ENCODE peak calls at places on chromosome 12, in nine cellular contexts. A, Q, O, D, S, K, X, C and Z are unnamed samples.

GRCh38 chr12:60176891-60177290 is 581.1 kb downstream of the SLC16A7 start:
- DNase-seq in A (no peak), Q (no peak), O (no peak), D (no peak), S (no peak), K (no peak), X (no peak), C (no peak), Z (no peak)

GRCh38 chr12:67885370-67886169 is 103.7 kb upstream of the IFNG-AS1 start:
- DNase-seq in A (no peak), Q (no peak), O (peak), D (no peak), S (no peak), K (no peak), X (peak), C (no peak), Z (no peak)

GRCh38 chr12:19036673-19037357 is 92.7 kb upstream of the PLEKHA5 start:
- DNase-seq in A (no peak), Q (no peak), O (peak), D (peak), S (no peak), K (peak), X (peak), C (no peak), Z (no peak)

GRCh38 chr12:39427360-39427808 is 15.5 kb downstream of the KIF21A start:
- DNase-seq in A (no peak), Q (peak), O (no peak), D (no peak), S (no peak), K (no peak), X (no peak), C (no peak), Z (peak)

GRCh38 chr12:13724136-13724535 is 257.3 kb downstream of the GRIN2B start:
- DNase-seq in A (no peak), Q (no peak), O (no peak), D (no peak), S (no peak), K (no peak), X (no peak), C (no peak), Z (no peak)

GRCh38 chr12:15005064-15005463 is 32.2 kb downstream of the PDE6H start:
- DNase-seq in A (no peak), Q (no peak), O (no peak), D (no peak), S (no peak), K (no peak), X (no peak), C (no peak), Z (no peak)

GRCh38 chr12:5222011-5222461 is 178.4 kb downstream of the KCNA5 start:
- DNase-seq in A (no peak), Q (no peak), O (no peak), D (no peak), S (no peak), K (no peak), X (no peak), C (no peak), Z (no peak)

GRCh38 chr12:14384783-14385638 is 19.5 kb downstream of the ATF7IP start:
- DNase-seq in A (no peak), Q (peak), O (peak), D (peak), S (peak), K (peak), X (peak), C (peak), Z (peak)

GRCh38 chr12:106766393-106766826 is 8.1 kb upstream of the RIC8B start:
- DNase-seq in A (peak), Q (peak), O (peak), D (no peak), S (peak), K (peak), X (no peak), C (peak), Z (no peak)

GRCh38 chr12:52191841-52192791 is at the start of gene KRT80:
- DNase-seq in A (peak), Q (peak), O (peak), D (peak), S (no peak), K (peak), X (peak), C (peak), Z (peak)

GRCh38 chr12:83161451-83161850 is 474.7 kb downstream of the TMTC2 start:
- DNase-seq in A (no peak), Q (no peak), O (no peak), D (peak), S (no peak), K (peak), X (no peak), C (no peak), Z (peak)

GRCh38 chr12:113108308-113108707 is 27.3 kb downstream of the RASAL1 start:
- DNase-seq in A (no peak), Q (no peak), O (no peak), D (no peak), S (no peak), K (no peak), X (peak), C (no peak), Z (no peak)

GRCh38 chr12:132413931-132414588 is 75.9 kb upstream of the FBRSL1 start:
- DNase-seq in A (no peak), Q (no peak), O (no peak), D (no peak), S (no peak), K (no peak), X (no peak), C (no peak), Z (no peak)

GRCh38 chr12:47991592-47991991 is 12.7 kb downstream of the COL2A1 start:
- DNase-seq in A (no peak), Q (no peak), O (no peak), D (no peak), S (no peak), K (no peak), X (no peak), C (no peak), Z (no peak)

GRCh38 chr12:20757-21156 is 45.8 kb upstream of the IQSEC3 start:
- DNase-seq in A (no peak), Q (no peak), O (no peak), D (no peak), S (no peak), K (no peak), X (no peak), C (no peak), Z (no peak)

GRCh38 chr12:53192531-53193021 is 11.9 kb upstream of the CSAD start:
- DNase-seq in A (no peak), Q (no peak), O (no peak), D (no peak), S (no peak), K (no peak), X (no peak), C (no peak), Z (no peak)

GRCh38 chr12:132150780-132151144 is 6.5 kb downstream of the NOC4L start:
- DNase-seq in A (no peak), Q (no peak), O (no peak), D (no peak), S (no peak), K (no peak), X (no peak), C (no peak), Z (no peak)

GRCh38 chr12:65825573-65826512 is 1.6 kb downstream of the HMGA2 start:
- DNase-seq in A (no peak), Q (peak), O (peak), D (no peak), S (no peak), K (peak), X (peak), C (peak), Z (no peak)

GRCh38 chr12:122449317-122449716 is 26.8 kb upstream of the CLIP1 start:
- DNase-seq in A (no peak), Q (peak), O (peak), D (peak), S (peak), K (peak), X (peak), C (no peak), Z (peak)

GRCh38 chr12:22740656-22741350 is 115.8 kb downstream of the ETNK1 start:
- DNase-seq in A (no peak), Q (no peak), O (no peak), D (no peak), S (no peak), K (no peak), X (no peak), C (no peak), Z (no peak)

GRCh38 chr12:9113296-9113986 is 2.3 kb downstream of the A2M start:
- DNase-seq in A (no peak), Q (no peak), O (no peak), D (no peak), S (no peak), K (no peak), X (no peak), C (no peak), Z (no peak)
- H3K4me3 ChIP-seq in A (peak), Q (peak), O (no peak), D (no peak), S (no peak), K (no peak), X (no peak), C (peak), Z (no peak)

GRCh38 chr12:90257927-90258624 is 549.4 kb upstream of the ATP2B1 start:
- DNase-seq in A (no peak), Q (no peak), O (no peak), D (no peak), S (no peak), K (no peak), X (no peak), C (no peak), Z (no peak)

GRCh38 chr12:90250766-90251165 is 542.1 kb upstream of the ATP2B1 start:
- DNase-seq in A (no peak), Q (peak), O (peak), D (no peak), S (no peak), K (peak), X (peak), C (no peak), Z (no peak)

GRCh38 chr12:90253142-90253541 is 544.5 kb upstream of the ATP2B1 start:
- DNase-seq in A (no peak), Q (no peak), O (no peak), D (no peak), S (no peak), K (no peak), X (no peak), C (no peak), Z (no peak)

GRCh38 chr12:90250041-90250440 is 541.4 kb upstream of the ATP2B1 start:
- DNase-seq in A (no peak), Q (no peak), O (no peak), D (no peak), S (no peak), K (no peak), X (no peak), C (no peak), Z (no peak)

DNA sequence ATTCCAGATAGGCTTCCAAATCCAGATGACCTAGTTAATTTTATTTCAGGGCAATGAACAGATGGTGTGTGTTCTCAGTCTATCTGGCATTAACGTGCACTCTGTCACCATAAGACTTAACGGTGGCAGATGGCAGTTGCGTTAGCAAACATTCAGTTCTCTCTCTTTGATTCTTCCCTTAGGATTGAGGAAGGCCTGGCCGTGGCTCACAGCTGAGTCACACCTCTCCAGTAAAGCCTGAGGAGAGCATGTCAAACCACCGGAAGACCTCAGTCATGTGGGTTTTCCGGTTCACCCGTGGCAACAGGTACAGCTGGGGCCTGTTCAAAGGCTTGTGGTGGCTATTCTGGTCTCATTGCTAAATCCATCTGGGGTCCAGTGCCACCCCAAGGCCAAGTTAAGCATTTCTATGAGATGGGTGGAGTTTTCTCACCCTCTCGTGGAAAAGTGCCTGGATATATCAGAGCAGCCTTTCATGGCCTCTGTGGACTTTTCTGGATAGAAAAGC is 545.1 kb upstream of the ATP2B1 start:
- DNase-seq in A (peak), Q (peak), O (peak), D (peak), S (no peak), K (peak), X (peak), C (no peak), Z (peak)
- TF ChIP-seq CTCF in A (no peak), Q (peak), O (peak), D (peak), S (no peak), K (peak), X (peak), C (no peak), Z (peak)

GRCh38 chr12:89098390-89099102 is 253.8 kb downstream of the DUSP6 start:
- DNase-seq in A (peak), Q (peak), O (peak), D (peak), S (no peak), K (no peak), X (no peak), C (no peak), Z (peak)
- H3K4me3 ChIP-seq in A (no peak), Q (no peak), O (no peak), D (no peak), S (no peak), K (no peak), X (no peak), C (no peak), Z (no peak)

DNA sequence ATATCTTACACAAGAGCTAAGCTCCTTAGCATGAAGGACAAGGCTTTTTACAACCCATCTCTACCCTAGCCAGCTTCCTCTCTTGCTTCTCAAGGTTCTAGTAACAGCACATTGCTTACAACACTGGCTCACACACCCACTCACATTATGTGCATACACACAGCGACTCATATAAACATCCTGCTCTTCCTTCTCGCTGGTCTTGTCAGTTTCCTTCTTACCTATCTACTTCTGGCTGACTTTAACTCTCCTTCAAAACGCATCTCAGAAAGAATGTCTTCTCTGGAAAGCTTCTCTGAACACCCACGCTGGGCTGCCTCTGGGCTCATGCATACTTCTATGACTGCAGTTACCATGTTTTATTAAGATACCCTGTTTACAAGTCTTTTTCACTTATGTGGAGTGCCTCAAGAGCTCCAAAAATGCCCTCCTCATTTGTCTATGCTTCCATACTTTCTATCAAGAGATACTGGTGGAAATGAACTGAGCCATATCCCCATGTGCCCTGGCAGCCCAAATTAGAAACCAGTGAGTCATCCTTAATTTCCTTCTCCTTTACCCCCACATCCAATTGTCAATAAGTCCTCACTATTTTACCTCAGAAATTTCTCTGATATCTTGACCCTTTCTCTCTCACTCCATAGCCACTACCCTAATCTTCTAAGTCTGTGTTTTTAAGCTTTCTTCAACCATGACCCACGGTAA is 126.9 kb upstream of the KRAS start:
- DNase-seq in A (no peak), Q (peak), O (peak), D (peak), S (no peak), K (peak), X (peak), C (no peak), Z (peak)
- TF ChIP-seq CTCF in A (no peak), Q (no peak), O (no peak), D (no peak), S (no peak), K (no peak), X (no peak), C (no peak), Z (no peak)

GRCh38 chr12:110848524-110848923 is 1.7 kb downstream of the CCDC63 start:
- DNase-seq in A (no peak), Q (no peak), O (no peak), D (no peak), S (no peak), K (no peak), X (no peak), C (no peak), Z (no peak)

GRCh38 chr12:110846615-110847566 is at the start of gene CCDC63:
- DNase-seq in A (peak), Q (peak), O (peak), D (peak), S (peak), K (peak), X (peak), C (peak), Z (no peak)

GRCh38 chr12:110841007-110841406 is 5.8 kb upstream of the CCDC63 start:
- DNase-seq in A (no peak), Q (no peak), O (no peak), D (no peak), S (no peak), K (no peak), X (no peak), C (no peak), Z (no peak)

GRCh38 chr12:110844131-110844530 is 2.7 kb upstream of the CCDC63 start:
- DNase-seq in A (no peak), Q (no peak), O (no peak), D (no peak), S (no peak), K (no peak), X (no peak), C (no peak), Z (no peak)

DNA sequence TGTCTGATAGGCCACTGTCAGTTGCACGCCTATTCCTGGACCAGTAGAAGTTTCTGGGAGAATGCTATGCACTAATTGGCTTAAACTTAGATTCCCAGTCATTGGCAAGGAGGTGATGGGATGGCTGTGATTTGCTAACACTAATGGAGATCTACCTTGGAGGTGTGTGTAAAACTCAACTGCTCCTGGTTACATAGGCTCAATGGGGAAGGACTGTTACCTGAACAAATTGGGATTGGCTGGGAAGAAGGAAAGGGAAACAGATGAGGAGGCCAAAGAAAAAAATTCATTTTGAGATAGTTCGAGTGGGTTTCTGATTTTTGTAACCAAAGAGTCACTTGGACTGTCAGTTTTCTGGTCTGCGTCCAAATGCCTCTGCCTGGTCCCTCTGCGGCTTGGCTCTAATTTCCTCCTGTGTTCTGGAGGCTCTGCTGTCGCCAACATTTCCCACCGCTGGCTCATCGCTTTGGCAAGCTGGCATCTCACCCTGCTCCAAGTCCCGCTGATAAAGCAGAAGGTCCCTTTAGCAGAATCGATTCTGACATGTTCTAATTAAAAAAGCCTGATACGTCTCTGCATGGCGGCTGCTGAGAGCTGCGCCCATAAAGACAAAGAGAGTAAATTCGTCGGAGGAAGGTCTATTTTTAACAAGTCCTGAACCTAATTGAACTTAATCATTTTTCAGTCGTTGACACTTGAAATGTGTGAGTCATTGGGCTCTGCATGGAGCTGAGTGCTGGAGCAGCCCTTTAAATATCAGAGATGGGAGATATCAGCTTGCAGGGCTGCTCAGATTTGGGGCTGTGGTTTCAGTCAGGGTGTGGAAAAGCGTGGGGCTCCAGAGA is 2.0 kb upstream of the CCDC63 start:
- DNase-seq in A (peak), Q (peak), O (peak), D (no peak), S (peak), K (no peak), X (peak), C (no peak), Z (peak)
- H3K4me3 ChIP-seq in A (peak), Q (no peak), O (no peak), D (no peak), S (no peak), K (no peak), X (no peak), C (no peak), Z (no peak)

DNA sequence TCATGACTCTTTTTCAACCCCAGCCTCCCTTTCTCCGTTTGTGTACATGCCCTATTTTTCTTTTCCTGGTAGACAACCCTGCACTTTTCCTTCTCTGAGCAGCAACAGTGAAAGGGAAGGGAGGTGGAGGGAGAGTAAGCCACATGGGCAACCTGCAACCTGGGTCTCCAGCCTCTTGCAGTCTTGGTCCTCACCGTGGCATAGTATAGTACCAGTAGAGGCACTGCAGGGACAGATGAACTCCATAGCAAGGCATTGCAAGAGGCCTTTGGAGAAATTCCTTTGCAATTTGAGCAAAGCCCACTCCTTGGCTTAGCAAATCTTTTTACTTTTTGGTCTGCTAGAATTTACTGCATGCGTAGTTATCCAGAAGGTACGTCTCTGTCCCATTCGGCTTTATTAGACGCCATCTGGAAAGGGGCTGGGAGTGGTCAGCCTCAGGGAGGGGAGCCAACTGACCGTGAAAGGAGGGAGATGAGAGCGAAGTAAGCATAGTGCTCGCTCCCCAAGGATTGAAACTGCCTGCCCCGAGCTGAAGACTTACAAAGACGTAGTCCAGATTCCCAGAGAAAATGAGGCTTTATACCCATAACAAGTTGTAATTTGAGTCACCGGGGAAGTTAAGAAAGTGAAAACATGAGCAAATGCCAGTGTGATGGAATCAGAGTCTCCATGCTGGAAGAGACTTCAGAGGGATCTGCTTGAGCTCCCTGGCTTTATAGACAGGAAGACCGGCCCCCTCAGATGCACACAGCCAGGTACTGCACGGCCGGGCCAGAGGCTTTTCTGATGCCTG is 331.9 kb downstream of the CACNA1C start:
- DNase-seq in A (no peak), Q (peak), O (peak), D (peak), S (no peak), K (peak), X (peak), C (peak), Z (no peak)
- TF ChIP-seq CTCF in A (no peak), Q (peak), O (no peak), D (peak), S (no peak), K (no peak), X (peak), C (peak), Z (no peak)

GRCh38 chr12:62256408-62257079 is 3.7 kb upstream of the USP15 start:
- DNase-seq in A (no peak), Q (no peak), O (peak), D (no peak), S (peak), K (no peak), X (no peak), C (no peak), Z (peak)
- H3K4me3 ChIP-seq in A (peak), Q (no peak), O (no peak), D (no peak), S (peak), K (no peak), X (no peak), C (peak), Z (no peak)